ENCODE peak calls at places on chromosomes 2 and 18, in four cellular contexts. G, Q, W and O are unnamed samples.

GRCh38 chr2:218218409-218219185 is 1.6 kb downstream of the ARPC2 start:
- ATAC-seq in G (no peak), Q (peak), W (no peak), O (peak)

GRCh38 chr2:71043531-71044407 is 24.7 kb upstream of the NAGK start:
- ATAC-seq in G (no peak), Q (no peak), W (no peak), O (peak)

GRCh38 chr18:8416212-8417019 is 192.8 kb upstream of the RAB12 start:
- ATAC-seq in G (peak), Q (no peak), W (no peak), O (peak)

GRCh38 chr18:36649205-36649604 is 179.6 kb downstream of the TPGS2 start:
- ATAC-seq in G (no peak), Q (no peak), W (no peak), O (no peak)

GRCh38 chr18:10264260-10264659 is 190.2 kb upstream of the APCDD1 start:
- ATAC-seq in G (no peak), Q (no peak), W (no peak), O (no peak)

GRCh38 chr18:46649071-46649862 is 7.8 kb downstream of the LOXHD1 start:
- ATAC-seq in G (no peak), Q (no peak), W (peak), O (no peak)

GRCh38 chr2:167832840-167833239 is 414.6 kb downstream of the STK39 start:
- ATAC-seq in G (no peak), Q (no peak), W (no peak), O (no peak)

GRCh38 chr2:241567776-241568175 is 9.2 kb downstream of the BOK start:
- ATAC-seq in G (no peak), Q (no peak), W (no peak), O (no peak)

GRCh38 chr2:152115952-152116351 is 17.1 kb upstream of the CACNB4 start:
- ATAC-seq in G (peak), Q (no peak), W (no peak), O (no peak)

GRCh38 chr2:206563374-206563773 is 78.9 kb upstream of the FAM237A start:
- ATAC-seq in G (no peak), Q (no peak), W (no peak), O (no peak)

GRCh38 chr2:18133310-18133709 is 254.8 kb downstream of the KCNS3 start:
- ATAC-seq in G (no peak), Q (no peak), W (no peak), O (peak)

GRCh38 chr2:8682719-8683667 is 1.1 kb downstream of the ID2 start:
- ATAC-seq in G (no peak), Q (no peak), W (no peak), O (no peak)

GRCh38 chr2:136013962-136014361 is 28.5 kb upstream of the DARS1 start:
- ATAC-seq in G (peak), Q (no peak), W (peak), O (no peak)

GRCh38 chr18:33708876-33709275 is 130.9 kb downstream of the ASXL3 start:
- ATAC-seq in G (no peak), Q (no peak), W (no peak), O (no peak)

GRCh38 chr2:138433995-138434991 is 67.3 kb upstream of the SPOPL start:
- ATAC-seq in G (no peak), Q (no peak), W (no peak), O (peak)